ENCODE peak calls at places on chromosomes 12 and 14, in five cellular contexts. One of them, this sample, is unnamed.

GRCh38 chr14:80924365-80925103 is 17.0 kb downstream of the CEP128 start:
- DNase-seq in brain microvascular endothelial cell: no peak
- DNase-seq in uterus: no peak
- DNase-seq in right cardiac atrium: no peak
- DNase-seq in small intestine: no peak
- DNase-seq in this sample: no peak

GRCh38 chr12:84497819-84498218 is 414.8 kb downstream of the SLC6A15 start:
- DNase-seq in small intestine: no peak
- DNase-seq in uterus: no peak
- DNase-seq in right cardiac atrium: no peak
- DNase-seq in brain microvascular endothelial cell: peak
- DNase-seq in this sample: no peak

GRCh38 chr14:50001999-50002925 is 109.4 kb downstream of the ARF6 start:
- DNase-seq in small intestine: peak
- DNase-seq in right cardiac atrium: no peak
- DNase-seq in brain microvascular endothelial cell: no peak
- DNase-seq in uterus: no peak
- DNase-seq in this sample: no peak

GRCh38 chr14:102320033-102320660 is 601 bp downstream of the ZNF839 start:
- DNase-seq in small intestine: peak
- DNase-seq in brain microvascular endothelial cell: peak
- DNase-seq in uterus: peak
- DNase-seq in right cardiac atrium: peak
- DNase-seq in this sample: peak

GRCh38 chr12:6328945-6329692 is 12.8 kb downstream of the TNFRSF1A start:
- DNase-seq in uterus: no peak
- DNase-seq in right cardiac atrium: peak
- DNase-seq in brain microvascular endothelial cell: no peak
- DNase-seq in small intestine: no peak
- DNase-seq in this sample: no peak

GRCh38 chr14:70317969-70318634 is 41.4 kb downstream of the COX16 start:
- DNase-seq in right cardiac atrium: no peak
- DNase-seq in small intestine: peak
- DNase-seq in uterus: no peak
- DNase-seq in brain microvascular endothelial cell: peak
- DNase-seq in this sample: no peak

GRCh38 chr12:103798586-103798985 is 42.4 kb downstream of the NT5DC3 start:
- DNase-seq in right cardiac atrium: no peak
- DNase-seq in small intestine: no peak
- DNase-seq in brain microvascular endothelial cell: no peak
- DNase-seq in uterus: no peak
- DNase-seq in this sample: no peak

GRCh38 chr12:124459852-124460645 is 107.4 kb downstream of the NCOR2 start:
- DNase-seq in right cardiac atrium: peak
- DNase-seq in brain microvascular endothelial cell: no peak
- DNase-seq in uterus: no peak
- DNase-seq in small intestine: no peak
- DNase-seq in this sample: peak

GRCh38 chr12:42128327-42128726 is 16.3 kb downstream of the GXYLT1 start:
- DNase-seq in right cardiac atrium: no peak
- DNase-seq in uterus: no peak
- DNase-seq in brain microvascular endothelial cell: peak
- DNase-seq in small intestine: peak
- DNase-seq in this sample: no peak

GRCh38 chr14:96710060-96710636 is 87.0 kb upstream of the VRK1 start:
- DNase-seq in uterus: no peak
- DNase-seq in brain microvascular endothelial cell: no peak
- DNase-seq in right cardiac atrium: no peak
- DNase-seq in small intestine: no peak
- DNase-seq in this sample: no peak

GRCh38 chr14:105387530-105387922 is 10.8 kb upstream of the TEX22 start:
- DNase-seq in small intestine: no peak
- DNase-seq in uterus: no peak
- DNase-seq in brain microvascular endothelial cell: no peak
- DNase-seq in right cardiac atrium: peak
- DNase-seq in this sample: no peak

GRCh38 chr12:81617915-81618314 is 141.2 kb downstream of the PPFIA2 start:
- DNase-seq in brain microvascular endothelial cell: no peak
- DNase-seq in small intestine: no peak
- DNase-seq in uterus: no peak
- DNase-seq in right cardiac atrium: no peak
- DNase-seq in this sample: no peak

GRCh38 chr14:21748869-21749303 is 75.3 kb upstream of the OR4E1 start:
- DNase-seq in brain microvascular endothelial cell: peak
- DNase-seq in small intestine: peak
- DNase-seq in right cardiac atrium: no peak
- DNase-seq in uterus: peak
- DNase-seq in this sample: no peak

GRCh38 chr12:131779027-131779426 is 49.2 kb upstream of the MMP17 start:
- DNase-seq in right cardiac atrium: no peak
- DNase-seq in uterus: no peak
- DNase-seq in brain microvascular endothelial cell: no peak
- DNase-seq in small intestine: no peak
- DNase-seq in this sample: no peak

DNA sequence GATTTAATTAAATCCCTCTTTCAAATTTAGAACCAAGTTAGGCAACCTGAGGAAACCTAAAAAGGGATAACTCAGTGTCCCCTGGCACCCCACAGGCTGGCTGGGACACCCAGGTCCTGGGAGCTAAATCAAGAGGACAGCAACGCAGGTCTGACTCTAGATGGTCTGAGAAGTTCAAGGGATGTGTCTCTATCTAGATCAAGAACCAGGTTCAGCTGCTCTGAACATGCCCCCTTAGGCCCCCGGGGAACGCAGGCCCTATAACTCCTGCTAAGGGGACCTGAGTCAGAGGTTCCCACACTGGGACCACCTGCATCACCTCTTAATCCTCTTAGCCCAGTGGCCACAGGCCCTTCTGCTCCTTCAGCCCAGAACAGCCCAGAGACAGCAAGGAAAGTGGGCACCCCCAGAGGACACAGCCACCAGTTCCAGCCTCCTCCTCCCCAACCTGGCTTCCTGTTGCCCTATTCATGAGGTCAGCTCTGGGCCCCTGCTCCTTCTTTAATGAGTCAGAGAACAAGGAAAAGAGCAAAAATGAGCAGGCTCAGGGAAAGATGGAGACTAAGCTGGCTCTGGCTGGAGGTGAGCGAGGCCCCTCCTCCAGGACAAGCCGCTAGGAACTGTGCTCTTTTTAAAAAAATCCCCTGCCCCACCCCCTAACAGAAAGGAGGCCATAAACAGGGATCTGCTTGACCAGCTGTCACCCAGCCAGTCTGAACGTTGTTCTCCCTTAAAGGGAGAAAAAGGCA is 10.8 kb downstream of the PITPNM2 start:
- DNase-seq in brain microvascular endothelial cell: no peak
- DNase-seq in small intestine: no peak
- DNase-seq in right cardiac atrium: no peak
- DNase-seq in uterus: no peak
- DNase-seq in this sample: peak
- H3K27ac ChIP-seq in brain microvascular endothelial cell: no peak
- H3K27ac ChIP-seq in small intestine: peak
- H3K27ac ChIP-seq in right cardiac atrium: peak
- H3K27ac ChIP-seq in uterus: peak
- H3K27ac ChIP-seq in this sample: peak

DNA sequence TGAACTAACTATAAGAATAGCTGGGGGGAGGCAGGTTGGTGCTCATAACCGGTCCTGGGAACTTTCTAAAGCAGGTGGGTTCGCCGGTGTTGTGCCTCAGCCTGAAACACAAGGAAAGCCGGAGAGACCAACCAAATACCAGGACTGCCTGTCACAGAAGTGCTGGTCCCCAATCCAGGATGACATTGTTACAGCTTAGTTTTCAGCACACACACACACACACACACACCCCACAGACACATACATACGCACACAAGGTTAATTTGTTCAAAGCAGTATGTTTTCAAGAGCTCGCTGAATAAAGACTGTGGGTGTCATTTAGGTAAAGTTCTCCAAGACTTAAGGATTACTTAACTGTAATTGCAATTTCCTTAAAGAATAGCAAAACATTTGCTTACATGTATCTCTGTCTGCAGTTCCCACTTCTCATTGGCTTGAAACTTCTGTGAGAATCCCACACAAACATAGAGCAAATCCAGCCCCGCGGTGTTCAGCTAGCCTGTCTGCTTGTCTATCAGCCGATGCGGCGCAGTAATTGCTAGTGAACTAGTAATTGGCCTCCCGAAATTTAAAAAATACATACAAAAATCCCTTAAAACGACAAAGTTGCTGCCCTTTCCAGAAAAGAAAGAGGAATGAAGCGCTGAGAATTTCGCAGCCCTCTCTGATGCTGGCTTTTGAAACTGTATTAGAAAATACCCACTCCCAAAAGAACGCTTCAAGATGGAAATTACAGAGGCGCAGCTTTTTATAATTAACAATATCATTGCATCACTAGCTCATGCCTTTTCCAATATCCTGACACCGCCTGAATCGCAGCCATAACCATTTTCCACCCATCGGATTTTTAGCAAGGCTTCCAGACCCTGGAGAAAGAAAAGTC is 940 bp downstream of the FBLN5 start:
- DNase-seq in brain microvascular endothelial cell: no peak
- DNase-seq in uterus: no peak
- DNase-seq in right cardiac atrium: no peak
- DNase-seq in small intestine: no peak
- DNase-seq in this sample: peak
- H3K27ac ChIP-seq in brain microvascular endothelial cell: no peak
- H3K27ac ChIP-seq in uterus: peak
- H3K27ac ChIP-seq in right cardiac atrium: peak
- H3K27ac ChIP-seq in small intestine: no peak
- H3K27ac ChIP-seq in this sample: peak

GRCh38 chr14:100306506-100307214 is 416 bp upstream of the SLC25A29 start:
- DNase-seq in small intestine: peak
- DNase-seq in brain microvascular endothelial cell: peak
- DNase-seq in uterus: peak
- DNase-seq in right cardiac atrium: peak
- DNase-seq in this sample: peak

GRCh38 chr14:100304825-100305445 is 1.3 kb downstream of the SLC25A29 start:
- DNase-seq in small intestine: peak
- DNase-seq in right cardiac atrium: peak
- DNase-seq in uterus: peak
- DNase-seq in brain microvascular endothelial cell: no peak
- DNase-seq in this sample: peak

GRCh38 chr14:100306256-100306505 is at the start of gene SLC25A29:
- DNase-seq in uterus: no peak
- DNase-seq in small intestine: no peak
- DNase-seq in right cardiac atrium: no peak
- DNase-seq in brain microvascular endothelial cell: no peak
- DNase-seq in this sample: no peak

GRCh38 chr14:100303925-100304324 is 2.3 kb downstream of the SLC25A29 start:
- DNase-seq in small intestine: no peak
- DNase-seq in uterus: no peak
- DNase-seq in brain microvascular endothelial cell: no peak
- DNase-seq in right cardiac atrium: peak
- DNase-seq in this sample: no peak

DNA sequence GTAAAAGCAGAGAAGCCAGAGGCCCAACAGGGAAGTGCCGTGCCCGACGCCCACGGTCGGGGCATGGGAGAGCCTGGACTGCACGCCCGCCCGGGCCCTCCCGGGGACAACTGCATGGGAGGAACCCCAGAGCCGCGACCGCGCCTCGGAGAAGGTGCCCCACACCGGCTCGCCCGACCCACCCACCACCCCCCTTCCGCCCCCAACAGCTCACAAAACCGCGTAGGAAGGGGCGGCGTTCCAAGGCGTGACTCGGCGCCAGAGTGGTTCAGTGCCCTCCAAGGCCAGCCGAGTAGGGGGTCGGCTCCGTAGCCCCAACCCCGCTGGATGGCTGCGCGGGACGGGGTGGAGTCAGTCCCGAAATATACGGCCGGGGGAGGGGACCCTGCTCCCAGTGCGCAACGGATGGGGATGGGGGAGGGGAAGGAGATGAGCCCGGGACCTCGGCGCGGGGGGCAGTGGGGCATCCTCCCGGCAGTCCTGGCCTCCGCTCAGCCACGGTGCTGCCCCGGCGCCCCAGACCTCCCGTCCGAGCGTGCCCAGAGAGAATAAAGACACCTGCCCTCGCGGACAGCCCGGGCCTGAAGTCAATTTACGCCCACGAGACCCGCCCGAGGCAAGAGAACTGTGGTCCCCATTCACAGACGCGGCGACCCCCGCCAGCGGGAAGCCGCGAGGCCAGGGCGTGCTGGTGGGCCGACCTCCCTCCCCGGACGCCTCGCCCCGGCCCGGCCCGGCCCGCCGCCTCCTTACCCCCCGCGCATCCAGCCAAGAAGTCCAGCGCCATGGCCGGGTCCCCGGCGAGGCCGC is 593 bp downstream of the SLC25A29 start:
- DNase-seq in small intestine: no peak
- DNase-seq in brain microvascular endothelial cell: no peak
- DNase-seq in uterus: peak
- DNase-seq in right cardiac atrium: peak
- DNase-seq in this sample: peak
- H3K27ac ChIP-seq in small intestine: peak
- H3K27ac ChIP-seq in brain microvascular endothelial cell: no peak
- H3K27ac ChIP-seq in uterus: peak
- H3K27ac ChIP-seq in right cardiac atrium: peak
- H3K27ac ChIP-seq in this sample: peak

GRCh38 chr14:35400707-35401421 is 3.7 kb downstream of the NFKBIA start:
- DNase-seq in brain microvascular endothelial cell: no peak
- DNase-seq in small intestine: peak
- DNase-seq in uterus: no peak
- DNase-seq in right cardiac atrium: no peak
- DNase-seq in this sample: peak
- H3K27ac ChIP-seq in brain microvascular endothelial cell: no peak
- H3K27ac ChIP-seq in small intestine: peak
- H3K27ac ChIP-seq in uterus: peak
- H3K27ac ChIP-seq in right cardiac atrium: peak
- H3K27ac ChIP-seq in this sample: peak

GRCh38 chr14:62602712-62603111 is 442.5 kb downstream of the KCNH5 start:
- DNase-seq in small intestine: no peak
- DNase-seq in right cardiac atrium: no peak
- DNase-seq in brain microvascular endothelial cell: no peak
- DNase-seq in uterus: no peak
- DNase-seq in this sample: no peak

GRCh38 chr14:62592877-62593276 is 452.4 kb downstream of the KCNH5 start:
- DNase-seq in small intestine: no peak
- DNase-seq in brain microvascular endothelial cell: no peak
- DNase-seq in uterus: no peak
- DNase-seq in right cardiac atrium: no peak
- DNase-seq in this sample: no peak

GRCh38 chr14:62599616-62600385 is 445.5 kb downstream of the KCNH5 start:
- DNase-seq in small intestine: no peak
- DNase-seq in uterus: no peak
- DNase-seq in right cardiac atrium: no peak
- DNase-seq in brain microvascular endothelial cell: no peak
- DNase-seq in this sample: no peak

DNA sequence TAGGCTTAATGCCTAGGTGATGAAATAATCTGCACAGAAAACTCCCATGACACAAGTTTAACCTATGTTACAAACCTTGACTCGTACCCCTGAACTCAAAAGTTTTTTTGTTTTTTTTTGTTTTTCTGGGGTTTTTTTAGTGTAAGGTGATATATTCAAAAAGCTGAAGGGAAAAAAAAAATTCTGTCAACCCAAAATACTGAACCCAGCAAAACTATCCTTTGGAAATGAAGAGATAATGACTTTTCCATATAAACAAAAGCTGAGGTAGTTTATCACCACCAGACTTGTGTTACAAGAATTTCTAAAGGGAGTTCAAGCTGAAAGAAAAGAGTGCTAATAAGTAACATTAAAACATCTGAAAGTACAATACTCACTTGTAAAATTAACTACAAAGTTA is 448.1 kb downstream of the KCNH5 start:
- DNase-seq in brain microvascular endothelial cell: no peak
- DNase-seq in right cardiac atrium: no peak
- DNase-seq in small intestine: no peak
- DNase-seq in uterus: no peak
- DNase-seq in this sample: no peak
- H3K27ac ChIP-seq in brain microvascular endothelial cell: no peak
- H3K27ac ChIP-seq in right cardiac atrium: no peak
- H3K27ac ChIP-seq in small intestine: no peak
- H3K27ac ChIP-seq in uterus: no peak
- H3K27ac ChIP-seq in this sample: no peak

This sample was measured in ovary.